ENCODE peak calls at places on chromosomes 12 and 14, in four cellular contexts. One of them, this sample, is unnamed. For H3K4me1, the result is how much of the 10 kb centered on the place peaks cover.

GRCh38 chr12:32893008-32893407 is 3.6 kb downstream of the PKP2 start:
- DNase-seq in A549: no peak
- DNase-seq in HCT116: no peak
- DNase-seq in right lobe of liver: no peak
- DNase-seq in this sample: no peak

GRCh38 chr12:101004891-101005290 is 205.1 kb downstream of the SLC5A8 start:
- DNase-seq in A549: no peak
- DNase-seq in HCT116: no peak
- DNase-seq in right lobe of liver: no peak
- DNase-seq in this sample: no peak

GRCh38 chr12:93297032-93297431 is 80.7 kb upstream of the NUDT4 start:
- DNase-seq in A549: no peak
- DNase-seq in HCT116: no peak
- DNase-seq in right lobe of liver: no peak
- DNase-seq in this sample: no peak

GRCh38 chr14:105531088-105531957 is 4.9 kb downstream of the TMEM121 start:
- DNase-seq in right lobe of liver: no peak
- DNase-seq in A549: no peak
- DNase-seq in HCT116: no peak
- DNase-seq in this sample: peak

GRCh38 chr12:123151679-123152454 is 977 bp upstream of the PITPNM2 start:
- DNase-seq in A549: no peak
- DNase-seq in HCT116: no peak
- DNase-seq in right lobe of liver: no peak
- DNase-seq in this sample: peak

GRCh38 chr12:117963836-117964235 is 5.0 kb downstream of the KSR2 start:
- DNase-seq in A549: no peak
- DNase-seq in HCT116: no peak
- DNase-seq in right lobe of liver: no peak
- DNase-seq in this sample: no peak

GRCh38 chr14:54435500-54435981 is 5.6 kb downstream of the CNIH1 start:
- DNase-seq in right lobe of liver: no peak
- DNase-seq in A549: no peak
- DNase-seq in HCT116: no peak
- DNase-seq in this sample: no peak

GRCh38 chr14:93520053-93520607 is 89.4 kb downstream of the UNC79 start:
- DNase-seq in right lobe of liver: no peak
- DNase-seq in HCT116: no peak
- DNase-seq in A549: no peak
- DNase-seq in this sample: no peak

GRCh38 chr14:88225721-88226120 is 97.3 kb downstream of the KCNK10 start:
- DNase-seq in A549: no peak
- DNase-seq in right lobe of liver: no peak
- DNase-seq in HCT116: no peak
- DNase-seq in this sample: no peak

GRCh38 chr14:63375772-63376171 is 57.0 kb upstream of the GPHB5 start:
- DNase-seq in A549: no peak
- DNase-seq in right lobe of liver: no peak
- DNase-seq in HCT116: no peak
- DNase-seq in this sample: no peak

GRCh38 chr14:52473557-52473956 is 78.7 kb downstream of the TXNDC16 start:
- DNase-seq in right lobe of liver: no peak
- DNase-seq in A549: no peak
- DNase-seq in HCT116: peak
- DNase-seq in this sample: no peak

GRCh38 chr12:1453801-1454200 is 140.6 kb downstream of the FBXL14 start:
- DNase-seq in A549: no peak
- DNase-seq in right lobe of liver: no peak
- DNase-seq in HCT116: no peak
- DNase-seq in this sample: no peak

GRCh38 chr14:94363171-94363624 is 25.2 kb downstream of the SERPINA1 start:
- DNase-seq in HCT116: no peak
- DNase-seq in A549: no peak
- DNase-seq in right lobe of liver: no peak
- DNase-seq in this sample: no peak

GRCh38 chr12:115872919-115873357 is 404.6 kb downstream of the MED13L start:
- DNase-seq in right lobe of liver: no peak
- DNase-seq in HCT116: peak
- DNase-seq in A549: no peak
- DNase-seq in this sample: peak

GRCh38 chr12:113949321-113950305 is 16.5 kb downstream of the RBM19 start:
- DNase-seq in right lobe of liver: no peak
- DNase-seq in A549: no peak
- DNase-seq in HCT116: no peak
- DNase-seq in this sample: no peak

GRCh38 chr12:15200703-15201102 is 20.5 kb downstream of the RERG start:
- DNase-seq in A549: no peak
- DNase-seq in HCT116: no peak
- DNase-seq in right lobe of liver: no peak
- DNase-seq in this sample: no peak

GRCh38 chr12:32302218-32302826 is 97.0 kb upstream of the FGD4 start:
- DNase-seq in HCT116: peak
- DNase-seq in right lobe of liver: no peak
- DNase-seq in A549: no peak
- DNase-seq in this sample: no peak

GRCh38 chr14:57244103-57244502 is 24.6 kb downstream of the EXOC5 start:
- DNase-seq in right lobe of liver: no peak
- DNase-seq in A549: no peak
- DNase-seq in HCT116: no peak
- DNase-seq in this sample: no peak

GRCh38 chr12:73598626-73599025 is 939.0 kb upstream of the ATXN7L3B start:
- DNase-seq in HCT116: no peak
- DNase-seq in A549: no peak
- DNase-seq in right lobe of liver: no peak
- DNase-seq in this sample: no peak

GRCh38 chr14:62661818-62662217 is 383.4 kb downstream of the KCNH5 start:
- DNase-seq in A549: no peak
- DNase-seq in right lobe of liver: no peak
- DNase-seq in HCT116: no peak
- DNase-seq in this sample: no peak

GRCh38 chr12:22121224-22121623 is 75.2 kb downstream of the CMAS start:
- DNase-seq in HCT116: peak
- DNase-seq in right lobe of liver: no peak
- DNase-seq in A549: no peak
- DNase-seq in this sample: peak

GRCh38 chr12:112988224-112988623 is 9.9 kb downstream of the OAS2 start:
- DNase-seq in A549: no peak
- DNase-seq in HCT116: no peak
- DNase-seq in right lobe of liver: no peak
- DNase-seq in this sample: no peak

GRCh38 chr12:95269892-95270291 is 52.3 kb downstream of the VEZT start:
- DNase-seq in A549: no peak
- DNase-seq in right lobe of liver: no peak
- DNase-seq in HCT116: no peak
- DNase-seq in this sample: no peak

GRCh38 chr14:55772521-55772920 is 192.5 kb downstream of the KTN1 start:
- DNase-seq in HCT116: no peak
- DNase-seq in right lobe of liver: no peak
- DNase-seq in A549: no peak
- DNase-seq in this sample: no peak

GRCh38 chr12:132563911-132564310 is 46.5 kb downstream of the LRCOL1 start:
- DNase-seq in HCT116: no peak
- DNase-seq in right lobe of liver: no peak
- DNase-seq in A549: no peak
- DNase-seq in this sample: peak

GRCh38 chr12:104586325-104587048 is 129.7 kb downstream of the CHST11 start:
- DNase-seq in A549: no peak
- DNase-seq in HCT116: no peak
- DNase-seq in right lobe of liver: no peak
- DNase-seq in this sample: no peak

GRCh38 chr14:51546099-51546498 is 105.6 kb upstream of the FRMD6 start:
- DNase-seq in right lobe of liver: no peak
- DNase-seq in A549: no peak
- DNase-seq in HCT116: no peak
- DNase-seq in this sample: no peak

GRCh38 chr14:70601162-70601561 is 707 bp upstream of the MED6 start:
- DNase-seq in HCT116: no peak
- DNase-seq in A549: no peak
- DNase-seq in right lobe of liver: no peak
- DNase-seq in this sample: no peak

GRCh38 chr14:105305769-105306168 is 5.0 kb upstream of the BRF1 start:
- DNase-seq in right lobe of liver: no peak
- DNase-seq in A549: no peak
- DNase-seq in HCT116: no peak
- DNase-seq in this sample: no peak

GRCh38 chr12:132812631-132813305 is 15.9 kb downstream of the GOLGA3 start:
- DNase-seq in right lobe of liver: no peak
- DNase-seq in HCT116: no peak
- DNase-seq in A549: no peak
- DNase-seq in this sample: no peak

GRCh38 chr12:128810182-128811127 is 13.3 kb downstream of the SLC15A4 start:
- DNase-seq in right lobe of liver: no peak
- DNase-seq in A549: no peak
- DNase-seq in HCT116: no peak
- DNase-seq in this sample: no peak

GRCh38 chr14:53147208-53147607 is 5.9 kb downstream of the DDHD1 start:
- DNase-seq in A549: no peak
- DNase-seq in right lobe of liver: no peak
- DNase-seq in HCT116: no peak
- DNase-seq in this sample: no peak

GRCh38 chr12:27703720-27704452 is 6.7 kb upstream of the MRPS35 start:
- DNase-seq in A549: peak
- DNase-seq in right lobe of liver: no peak
- DNase-seq in HCT116: peak
- DNase-seq in this sample: peak

GRCh38 chr12:9750276-9751203 is 10.2 kb downstream of the CD69 start:
- DNase-seq in HCT116: peak
- DNase-seq in right lobe of liver: no peak
- DNase-seq in A549: peak
- DNase-seq in this sample: peak

GRCh38 chr14:74879427-74880180 is 2.1 kb upstream of the DLST start:
- DNase-seq in A549: no peak
- DNase-seq in right lobe of liver: no peak
- DNase-seq in HCT116: no peak
- DNase-seq in this sample: no peak

GRCh38 chr14:74886001-74886400 is 4.3 kb downstream of the DLST start:
- DNase-seq in HCT116: no peak
- DNase-seq in A549: no peak
- DNase-seq in right lobe of liver: no peak
- DNase-seq in this sample: no peak

GRCh38 chr14:74875941-74876913 is at the start of gene PROX2:
- DNase-seq in right lobe of liver: no peak
- DNase-seq in HCT116: no peak
- DNase-seq in A549: no peak
- DNase-seq in this sample: peak

GRCh38 chr14:74882103-74882920 is 596 bp downstream of the DLST start:
- DNase-seq in A549: peak
- DNase-seq in HCT116: no peak
- DNase-seq in right lobe of liver: peak
- DNase-seq in this sample: no peak

DNA sequence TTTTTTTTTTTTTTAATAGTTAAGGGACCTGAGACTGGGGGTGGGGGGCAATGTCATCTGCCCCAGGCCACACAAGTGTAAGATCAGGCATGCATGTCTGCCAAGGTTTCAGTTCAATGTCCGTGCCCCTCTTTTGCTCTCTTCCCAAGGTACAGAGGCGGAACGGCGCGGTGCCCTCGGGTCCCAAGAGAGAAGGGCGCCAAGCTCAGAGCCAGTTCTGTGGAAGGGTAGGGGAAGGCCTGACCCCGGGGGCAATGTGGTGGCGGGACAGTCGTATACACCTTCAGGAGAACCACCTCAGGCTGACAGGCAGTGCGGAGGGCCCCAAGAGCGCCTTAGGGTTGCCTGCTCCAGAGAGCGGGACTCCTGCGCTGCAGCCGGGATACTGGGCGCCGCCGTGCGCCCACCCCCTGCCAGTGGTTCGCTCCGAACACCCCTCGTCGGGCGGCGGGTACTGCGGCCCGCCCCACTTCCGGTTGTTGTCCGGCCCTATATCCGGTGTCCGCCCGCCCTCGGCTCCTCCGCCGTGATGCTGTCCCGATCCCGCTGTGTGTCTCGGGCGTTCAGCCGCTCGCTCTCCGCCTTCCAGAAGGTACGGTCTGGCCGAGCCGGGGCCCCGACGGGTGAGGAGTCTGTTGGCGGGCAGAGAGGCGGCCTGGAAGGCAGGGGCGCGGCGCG is at the start of gene DLST:
- DNase-seq in HCT116: peak
- DNase-seq in A549: peak
- DNase-seq in right lobe of liver: peak
- DNase-seq in this sample: peak
- TF ChIP-seq POLR2A in HCT116: peak
- TF ChIP-seq POLR2A in A549: no peak
- TF ChIP-seq POLR2A in right lobe of liver: peak
- TF ChIP-seq POLR2A in this sample: peak

GRCh38 chr14:68469208-68469713 is 323.6 kb downstream of the ZFP36L1 start:
- DNase-seq in HCT116: no peak
- DNase-seq in A549: no peak
- DNase-seq in right lobe of liver: no peak
- DNase-seq in this sample: no peak
- H3K4me1 ChIP-seq in HCT116: half or more
- H3K4me1 ChIP-seq in A549: half or more
- H3K4me1 ChIP-seq in right lobe of liver: under half
- H3K4me1 ChIP-seq in this sample: under half

GRCh38 chr14:100065161-100065871 is at the start of gene EVL:
- DNase-seq in A549: no peak
- DNase-seq in right lobe of liver: peak
- DNase-seq in HCT116: no peak
- DNase-seq in this sample: peak
- TF ChIP-seq POLR2A in A549: no peak
- TF ChIP-seq POLR2A in right lobe of liver: peak
- TF ChIP-seq POLR2A in HCT116: no peak
- TF ChIP-seq POLR2A in this sample: no peak

GRCh38 chr12:109089683-109090082 is 3.6 kb downstream of the ALKBH2 start:
- DNase-seq in right lobe of liver: no peak
- DNase-seq in HCT116: no peak
- DNase-seq in A549: no peak
- DNase-seq in this sample: no peak
- H3K4me1 ChIP-seq in right lobe of liver: under half
- H3K4me1 ChIP-seq in HCT116: under half
- H3K4me1 ChIP-seq in A549: under half
- H3K4me1 ChIP-seq in this sample: under half

GRCh38 chr14:76473381-76474263 is 97.7 kb downstream of the ESRRB start:
- DNase-seq in right lobe of liver: no peak
- DNase-seq in HCT116: no peak
- DNase-seq in A549: no peak
- DNase-seq in this sample: no peak
- TF ChIP-seq POLR2A in right lobe of liver: no peak
- TF ChIP-seq POLR2A in HCT116: no peak
- TF ChIP-seq POLR2A in A549: no peak
- TF ChIP-seq POLR2A in this sample: no peak

This sample was measured in upper lobe of left lung.